ENCODE peak calls at places on chromosomes 4 and X, in four cellular contexts. H is HL-60, M is K562, G is GM12878. B is an unnamed sample.

GRCh38 chr4:102430511-102430910 is 70.6 kb upstream of the NFKB1 start:
- DNase-seq in G (no peak), H (no peak), M (no peak), B (no peak)

GRCh38 chrX:1491851-1492349 is 39.2 kb upstream of the ASMTL start:
- DNase-seq in G (peak; percentile 87), M (peak; percentile 81), H (no peak), B (peak; percentile 67)

GRCh38 chr4:186081202-186081807 is 12.3 kb downstream of the TLR3 start:
- DNase-seq in G (no peak), M (no peak), H (no peak), B (no peak)

GRCh38 chrX:115650916-115651315 is 89.9 kb downstream of the PLS3 start:
- DNase-seq in G (peak; percentile 17), M (peak; percentile 10), H (no peak), B (no peak)

GRCh38 chrX:34654939-34655338 is 2.1 kb downstream of the TMEM47 start:
- DNase-seq in H (no peak), M (no peak), G (no peak), B (no peak)

GRCh38 chr4:186297013-186297645 is 31.1 kb downstream of the F11 start:
- DNase-seq in G (no peak), M (peak; percentile 31), H (peak; percentile 3), B (no peak)

GRCh38 chrX:133495464-133496391 is 80.4 kb upstream of the GPC4 start:
- DNase-seq in M (no peak), H (no peak), G (no peak), B (no peak)

GRCh38 chrX:147776988-147777387 is 134.7 kb upstream of the FMR1 start:
- DNase-seq in G (no peak), M (no peak), H (no peak), B (no peak)

GRCh38 chr4:114364857-114365256 is 233.8 kb upstream of the UGT8 start:
- DNase-seq in H (no peak), M (no peak), G (no peak), B (no peak)

GRCh38 chr4:163331629-163332360 is 601 bp downstream of the NPY1R start:
- DNase-seq in M (no peak), G (no peak), H (no peak), B (peak; percentile 14)

GRCh38 chrX:38220024-38220935 is at the start of gene SRPX:
- DNase-seq in G (no peak), M (peak; percentile 13), H (no peak), B (no peak)

GRCh38 chr4:127001898-127002297 is 630.9 kb upstream of the INTU start:
- DNase-seq in G (no peak), M (no peak), H (no peak), B (no peak)

GRCh38 chr4:7043521-7044414 is 596 bp downstream of the TADA2B start:
- DNase-seq in H (no peak), G (no peak), M (peak; percentile 55), B (peak; percentile 69)

GRCh38 chr4:1895489-1895888 is 24.3 kb downstream of the NSD2 start:
- DNase-seq in G (no peak), H (no peak), M (no peak), B (no peak)

GRCh38 chr4:8001564-8002355 is 62.1 kb upstream of the AFAP1 start:
- DNase-seq in M (no peak), G (no peak), H (no peak), B (no peak)

GRCh38 chr4:88187766-88188165 is 29.3 kb upstream of the ABCG2 start:
- DNase-seq in M (no peak), G (no peak), H (no peak), B (no peak)

GRCh38 chr4:142917678-142918077 is 71.6 kb upstream of the INPP4B start:
- DNase-seq in G (no peak), M (no peak), H (no peak), B (no peak)

DNA sequence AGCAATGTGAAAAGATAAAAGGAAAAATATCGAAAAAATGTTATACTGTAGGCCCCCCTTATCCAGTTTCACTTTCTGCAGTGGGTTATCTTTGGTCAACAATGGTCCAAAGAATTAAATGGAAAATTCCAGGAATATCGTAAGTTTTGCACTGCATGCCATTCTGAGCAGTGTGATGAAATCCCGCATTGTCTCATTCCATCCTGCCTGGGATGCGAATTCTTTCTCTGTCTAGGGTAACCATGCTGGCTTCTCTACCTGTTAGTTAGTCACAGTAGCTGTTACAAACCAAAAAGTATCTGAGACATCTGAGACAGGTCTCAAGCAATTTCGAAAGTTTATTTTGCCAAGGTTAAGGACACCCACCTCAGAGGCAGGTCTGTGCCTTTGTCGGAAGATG is 170.3 kb downstream of the COX18 start:
- DNase-seq in G (no peak), M (no peak), H (no peak), B (no peak)
- TF ChIP-seq SPI1 in G (no peak), M (no peak), H (no peak), B (no peak)

GRCh38 chr4:133377286-133377685 is 228.2 kb downstream of the PCDH10 start:
- DNase-seq in H (no peak), G (no peak), M (no peak), B (no peak)
- TF ChIP-seq SPI1 in H (no peak), G (no peak), M (no peak), B (no peak)

DNA sequence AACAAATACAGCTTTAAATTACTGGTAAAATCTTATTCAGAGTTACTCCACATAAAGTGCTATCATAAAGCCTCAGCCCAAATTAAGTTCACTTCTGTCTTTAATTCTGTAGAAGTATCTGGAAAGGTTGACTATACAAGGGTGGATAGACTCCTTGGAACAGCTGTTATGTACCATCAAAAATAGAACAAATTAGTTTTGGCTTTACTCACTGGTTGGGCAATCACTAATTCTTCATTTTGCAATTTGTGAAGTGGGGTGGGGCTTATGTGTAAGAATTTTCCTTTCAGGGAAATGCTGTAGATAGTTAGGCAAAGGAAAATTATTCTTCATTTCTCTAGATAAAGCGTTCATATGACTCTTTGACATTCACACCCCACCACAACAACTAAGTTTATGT is 7.8 kb downstream of the DIAPH2 start:
- DNase-seq in H (no peak), G (no peak), M (no peak), B (no peak)
- TF ChIP-seq SPI1 in H (no peak), G (no peak), M (no peak), B (no peak)

DNA sequence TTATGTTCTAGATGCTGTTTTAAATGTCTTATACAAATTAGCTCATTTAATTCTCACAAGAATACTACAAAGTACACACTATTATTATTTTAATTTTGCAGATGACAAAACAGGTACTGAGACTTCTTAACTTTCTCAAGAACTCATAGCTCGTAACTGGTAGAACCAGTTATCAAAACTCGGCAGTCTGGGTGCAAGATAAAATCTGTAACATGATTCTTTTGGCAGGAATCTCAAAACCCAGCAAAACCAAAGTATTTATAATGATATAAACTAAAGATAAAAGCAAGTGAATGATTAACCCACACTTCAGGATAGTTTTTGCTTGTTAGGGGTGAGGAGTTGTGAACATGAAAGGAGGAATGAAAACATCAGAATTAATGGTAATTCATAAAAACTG is 27.6 kb downstream of the CLNK start:
- DNase-seq in G (no peak), M (no peak), H (no peak), B (no peak)
- TF ChIP-seq SPI1 in G (no peak), M (no peak), H (no peak), B (no peak)

DNA sequence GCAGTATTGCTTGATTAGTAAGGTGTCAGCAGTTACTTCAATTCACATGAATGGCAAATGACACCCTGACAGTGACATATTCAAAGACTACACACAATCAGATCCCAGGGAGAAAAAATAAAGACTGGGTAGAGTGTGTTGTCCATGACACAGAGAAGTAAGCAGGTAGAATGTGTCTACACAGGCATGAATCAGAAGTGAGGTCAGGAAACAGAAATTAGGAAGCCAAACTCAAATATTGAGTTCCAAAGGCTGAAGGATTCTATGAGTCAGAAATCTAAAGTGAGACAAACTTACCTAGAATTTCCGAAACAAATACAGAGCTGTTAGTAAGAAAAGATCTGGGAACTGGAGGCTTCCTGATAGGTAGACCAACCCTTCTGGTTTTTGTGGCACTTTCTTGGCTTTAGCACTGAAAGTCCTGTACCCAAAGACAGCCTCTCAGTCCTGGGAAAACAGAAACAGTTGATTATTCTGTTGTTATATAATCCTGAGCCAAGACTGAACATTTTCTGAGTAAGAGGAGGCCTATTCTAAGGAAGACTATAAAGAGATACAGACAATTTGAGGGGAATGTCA is 24.3 kb upstream of the GLRA2 start:
- DNase-seq in M (no peak), G (no peak), H (no peak), B (no peak)
- TF ChIP-seq SPI1 in M (no peak), G (no peak), H (no peak), B (no peak)

GRCh38 chrX:24415921-24416320 is 49.2 kb upstream of the PDK3 start:
- DNase-seq in M (no peak), H (no peak), G (no peak), B (no peak)
- TF ChIP-seq SPI1 in M (no peak), H (no peak), G (no peak), B (no peak)

GRCh38 chr4:53563824-53564223 is 27.5 kb downstream of the LNX1 start:
- DNase-seq in M (no peak), G (peak; percentile 24), H (no peak), B (no peak)
- TF ChIP-seq SPI1 in M (no peak), G (peak; percentile 20), H (no peak), B (no peak)

DNA sequence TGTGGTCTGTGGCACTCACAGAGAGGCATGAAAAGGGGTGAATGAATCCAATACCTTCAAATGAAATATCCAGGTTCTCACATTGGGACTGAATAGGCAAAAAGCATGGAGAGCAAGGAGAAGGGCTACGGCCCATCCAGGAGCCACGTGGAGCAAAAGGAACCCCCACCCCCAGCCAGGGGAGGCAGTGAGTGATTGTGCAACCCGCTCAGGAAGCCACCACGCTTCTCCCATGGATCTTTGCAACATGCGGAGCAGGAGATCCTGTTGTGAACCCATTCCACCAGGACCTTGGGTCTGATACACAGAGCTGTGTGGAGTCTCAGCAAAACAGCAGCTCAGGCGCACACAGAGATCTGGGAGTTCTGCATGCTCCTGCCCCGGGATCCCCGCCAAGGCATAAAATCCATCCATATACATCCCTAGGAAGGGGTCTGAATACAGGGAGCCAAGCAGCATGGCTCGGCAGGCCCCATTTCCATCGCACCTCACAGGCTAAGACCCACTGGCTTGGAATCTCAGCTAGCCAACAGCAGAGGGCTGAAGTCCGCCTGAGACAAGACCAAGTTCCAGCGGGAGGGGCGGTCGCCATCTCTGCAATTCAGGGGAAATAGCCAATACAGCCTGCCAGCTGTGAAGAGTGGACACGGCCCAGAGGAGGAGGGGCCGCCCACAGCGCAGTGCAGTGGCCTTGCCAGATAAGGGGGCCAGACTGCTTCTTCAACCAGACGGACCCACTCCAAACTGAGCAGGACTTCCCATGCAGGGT is 80.2 kb downstream of the FGF16 start:
- DNase-seq in H (no peak), G (no peak), M (peak; percentile 41), B (no peak)
- TF ChIP-seq SPI1 in H (no peak), G (no peak), M (no peak), B (no peak)

B was measured in GM12891.